ENCODE peak calls at places on chromosomes 11 and 22, in six cellular contexts. R, B, C, T, X and Y are unnamed samples.

GRCh38 chr11:12469451-12469850 is 92.1 kb downstream of the PARVA start:
- DNase-seq in R (peak), B (no peak), C (no peak), T (no peak), X (no peak), Y (no peak)

GRCh38 chr11:6747097-6747662 is 24.6 kb downstream of the OR2AG2 start:
- DNase-seq in R (peak), B (no peak), C (no peak), T (no peak), X (peak), Y (no peak)

GRCh38 chr11:65396769-65397745 is 10.6 kb downstream of the FRMD8 start:
- DNase-seq in R (no peak), B (no peak), C (no peak), T (no peak), X (no peak), Y (no peak)

GRCh38 chr11:122791836-122792235 is 46.5 kb upstream of the CRTAM start:
- DNase-seq in R (no peak), B (no peak), C (no peak), T (no peak), X (no peak), Y (no peak)

GRCh38 chr11:70303070-70303469 is 32.6 kb downstream of the PPFIA1 start:
- DNase-seq in R (no peak), B (no peak), C (no peak), T (no peak), X (no peak), Y (no peak)

GRCh38 chr11:15830730-15831443 is 525.5 kb downstream of the SOX6 start:
- DNase-seq in R (peak), B (no peak), C (no peak), T (no peak), X (no peak), Y (no peak)

GRCh38 chr11:118921929-118922744 is 3.6 kb downstream of the BCL9L start:
- DNase-seq in R (peak), B (no peak), C (no peak), T (peak), X (no peak), Y (no peak)

GRCh38 chr11:61141601-61142028 is 19.6 kb downstream of the VPS37C start:
- DNase-seq in R (no peak), B (no peak), C (no peak), T (no peak), X (peak), Y (no peak)

GRCh38 chr22:49571326-49571725 is 256.3 kb downstream of the BRD1 start:
- DNase-seq in R (no peak), B (no peak), C (no peak), T (no peak), X (no peak), Y (no peak)

GRCh38 chr11:124762077-124762623 is at the start of gene ESAM:
- DNase-seq in R (no peak), B (peak), C (no peak), T (no peak), X (peak), Y (no peak)

GRCh38 chr11:47104337-47104950 is 72.2 kb downstream of the ARFGAP2 start:
- DNase-seq in R (no peak), B (no peak), C (no peak), T (no peak), X (no peak), Y (no peak)

GRCh38 chr11:74681686-74682651 is 49.3 kb downstream of the CHRDL2 start:
- DNase-seq in R (no peak), B (no peak), C (no peak), T (no peak), X (no peak), Y (no peak)

GRCh38 chr11:110065189-110065588 is 28.0 kb upstream of the ZC3H12C start:
- DNase-seq in R (no peak), B (no peak), C (no peak), T (no peak), X (no peak), Y (no peak)

GRCh38 chr11:65014146-65014960 is at the start of gene ARL2:
- DNase-seq in R (no peak), B (peak), C (no peak), T (peak), X (peak), Y (no peak)

GRCh38 chr11:120209750-120210650 is 832 bp upstream of the OAF start:
- DNase-seq in R (no peak), B (no peak), C (no peak), T (no peak), X (no peak), Y (no peak)
- TF ChIP-seq MYC in R (no peak), B (no peak), C (no peak), T (no peak), X (no peak), Y (no peak)

GRCh38 chr11:95977534-95978174 is 53.7 kb upstream of the MTMR2 start:
- DNase-seq in R (peak), B (peak), C (no peak), T (peak), X (no peak), Y (no peak)
- TF ChIP-seq MYC in R (no peak), B (no peak), C (no peak), T (no peak), X (no peak), Y (no peak)

GRCh38 chr11:129425214-129425613 is 49.6 kb downstream of the BARX2 start:
- DNase-seq in R (no peak), B (no peak), C (no peak), T (no peak), X (no peak), Y (no peak)
- TF ChIP-seq MYC in R (no peak), B (no peak), C (no peak), T (no peak), X (no peak), Y (no peak)

GRCh38 chr11:33701831-33702230 is 1.2 kb upstream of the C11orf91 start:
- DNase-seq in R (peak), B (no peak), C (no peak), T (no peak), X (no peak), Y (no peak)

GRCh38 chr11:33704240-33705002 is 3.8 kb upstream of the C11orf91 start:
- DNase-seq in R (peak), B (no peak), C (no peak), T (no peak), X (no peak), Y (no peak)

GRCh38 chr11:33701302-33701701 is 676 bp upstream of the C11orf91 start:
- DNase-seq in R (peak), B (no peak), C (no peak), T (no peak), X (no peak), Y (peak)

GRCh38 chr11:33703234-33703633 is 2.6 kb upstream of the C11orf91 start:
- DNase-seq in R (peak), B (no peak), C (no peak), T (no peak), X (no peak), Y (no peak)

GRCh38 chr11:33703771-33704170 is 3.1 kb upstream of the C11orf91 start:
- DNase-seq in R (peak), B (no peak), C (no peak), T (no peak), X (no peak), Y (no peak)
- TF ChIP-seq MYC in R (no peak), B (no peak), C (no peak), T (no peak), X (no peak), Y (no peak)